ENCODE peak calls at places on chromosomes 7 and 10, in six cellular contexts. W, E, B, Y, A and I are unnamed samples. For H3K4me1, the result is how much of the 10 kb centered on the place peaks cover.

GRCh38 chr10:70475661-70476060 is 2.9 kb upstream of the PALD1 start:
- DNase-seq in Y (no peak), E (peak), W (no peak), B (no peak), A (no peak), I (no peak)

GRCh38 chr10:122441961-122442360 is 12.5 kb upstream of the ARMS2 start:
- DNase-seq in B (no peak), A (peak), Y (peak), E (peak), W (no peak), I (no peak)

GRCh38 chr7:132116369-132116768 is 459.9 kb downstream of the PLXNA4 start:
- DNase-seq in E (peak), W (no peak), A (no peak), B (no peak), Y (peak), I (no peak)

GRCh38 chr10:6061056-6061455 is 1.1 kb downstream of the IL2RA start:
- DNase-seq in E (no peak), W (no peak), B (no peak), Y (no peak), A (no peak), I (no peak)

GRCh38 chr10:114245128-114245791 is 6.2 kb downstream of the VWA2 start:
- DNase-seq in E (peak), A (no peak), B (no peak), W (no peak), Y (no peak), I (no peak)

GRCh38 chr7:69764071-69764470 is 165.8 kb downstream of the AUTS2 start:
- DNase-seq in W (no peak), E (no peak), A (no peak), Y (no peak), B (no peak), I (no peak)

GRCh38 chr7:135923700-135924261 is 53.4 kb downstream of the MTPN start:
- DNase-seq in A (peak), Y (peak), B (no peak), E (peak), W (no peak), I (no peak)

GRCh38 chr10:63921932-63922713 is 400.9 kb downstream of the REEP3 start:
- DNase-seq in B (no peak), A (no peak), W (no peak), E (no peak), Y (peak), I (no peak)

GRCh38 chr7:49174396-49174795 is 250.0 kb downstream of the CDC14C start:
- DNase-seq in A (no peak), E (peak), Y (no peak), B (no peak), W (no peak), I (no peak)

GRCh38 chr10:44316187-44316921 is 68.5 kb downstream of the CXCL12 start:
- DNase-seq in Y (peak), A (no peak), W (peak), E (no peak), B (peak), I (no peak)

GRCh38 chr7:132825932-132826480 is 249.7 kb upstream of the PLXNA4 start:
- DNase-seq in B (no peak), A (no peak), E (no peak), W (no peak), Y (no peak), I (no peak)

GRCh38 chr10:44859546-44860285 is 51.4 kb upstream of the TMEM72 start:
- DNase-seq in W (no peak), A (no peak), B (no peak), Y (no peak), E (no peak), I (no peak)

GRCh38 chr10:102782698-102783540 is 39.2 kb downstream of the WBP1L start:
- DNase-seq in B (no peak), A (peak), E (peak), W (no peak), Y (peak), I (peak)

GRCh38 chr7:142811154-142811737 is 40.5 kb downstream of the PRSS2 start:
- DNase-seq in E (peak), A (peak), Y (peak), W (peak), B (peak), I (no peak)

GRCh38 chr7:101804087-101804631 is 13.3 kb upstream of the CUX1 start:
- DNase-seq in Y (peak), A (no peak), B (peak), E (peak), W (peak), I (no peak)

GRCh38 chr10:93346060-93346459 is 136.1 kb downstream of the MYOF start:
- DNase-seq in E (no peak), W (no peak), A (no peak), B (no peak), Y (peak), I (no peak)

GRCh38 chr7:46432666-46433065 is 511.6 kb upstream of the IGFBP3 start:
- DNase-seq in E (peak), W (no peak), A (peak), B (no peak), Y (peak), I (no peak)

GRCh38 chr10:13816195-13816926 is 229.6 kb downstream of the PRPF18 start:
- DNase-seq in W (no peak), A (peak), E (peak), Y (peak), B (no peak), I (peak)

GRCh38 chr10:615583-616152 is 73.8 kb downstream of the DIP2C start:
- DNase-seq in E (peak), Y (peak), A (peak), B (no peak), W (no peak), I (no peak)

GRCh38 chr10:64115913-64116643 is 594.9 kb downstream of the REEP3 start:
- DNase-seq in B (peak), Y (peak), A (peak), E (no peak), W (no peak), I (peak)

GRCh38 chr7:66377045-66377444 is 171.9 kb downstream of the TPST1 start:
- DNase-seq in A (no peak), Y (no peak), B (no peak), E (no peak), W (no peak), I (no peak)

GRCh38 chr7:129401228-129401967 is 32.8 kb upstream of the STRIP2 start:
- DNase-seq in A (no peak), Y (peak), B (no peak), W (no peak), E (peak), I (no peak)

GRCh38 chr7:65907501-65908198 is 34.8 kb downstream of the VKORC1L1 start:
- DNase-seq in E (no peak), W (no peak), Y (no peak), A (no peak), B (peak), I (no peak)

GRCh38 chr7:77242535-77242934 is 42.9 kb upstream of the FGL2 start:
- DNase-seq in A (no peak), B (no peak), W (no peak), E (no peak), Y (no peak), I (no peak)

GRCh38 chr7:2211926-2212325 is 20.8 kb downstream of the MAD1L1 start:
- DNase-seq in E (no peak), W (no peak), A (no peak), Y (no peak), B (no peak), I (no peak)

GRCh38 chr7:108613147-108613948 is 43.7 kb downstream of the DNAJB9 start:
- DNase-seq in A (peak), E (peak), W (no peak), B (peak), Y (peak), I (no peak)

GRCh38 chr7:148914208-148914777 is 30.2 kb upstream of the EZH2 start:
- DNase-seq in Y (peak), E (peak), W (no peak), A (peak), B (no peak), I (no peak)

GRCh38 chr7:93977551-93977950 is 26.6 kb downstream of the BET1 start:
- DNase-seq in Y (no peak), E (no peak), A (no peak), W (no peak), B (no peak), I (no peak)

GRCh38 chr10:125578658-125579315 is 104.2 kb downstream of the TEX36 start:
- DNase-seq in Y (peak), A (no peak), B (no peak), E (no peak), W (no peak), I (no peak)

GRCh38 chr7:28375729-28376128 is 36.6 kb upstream of the CREB5 start:
- DNase-seq in B (no peak), W (no peak), A (no peak), Y (no peak), E (no peak), I (no peak)

GRCh38 chr10:107072786-107073185 is 91.7 kb downstream of the SORCS1 start:
- DNase-seq in W (no peak), Y (no peak), A (no peak), E (no peak), B (peak), I (no peak)

GRCh38 chr7:126716321-126716720 is 536.4 kb downstream of the GRM8 start:
- DNase-seq in A (no peak), Y (no peak), B (no peak), E (peak), W (no peak), I (no peak)

GRCh38 chr10:106436123-106436740 is 728.3 kb downstream of the SORCS1 start:
- DNase-seq in B (no peak), A (no peak), W (no peak), Y (peak), E (peak), I (no peak)

GRCh38 chr10:71459513-71459912 is 62.8 kb downstream of the CDH23 start:
- DNase-seq in B (peak), E (no peak), A (no peak), Y (no peak), W (no peak), I (no peak)

GRCh38 chr7:107044347-107045194 is at the start of gene PRKAR2B:
- DNase-seq in W (peak), A (peak), Y (peak), E (peak), B (peak), I (peak)

GRCh38 chr7:30764030-30764991 is 6.9 kb upstream of the MINDY4 start:
- DNase-seq in W (no peak), B (no peak), A (peak), E (no peak), Y (peak), I (no peak)

GRCh38 chr7:149764481-149765398 is 8.6 kb downstream of the ZNF467 start:
- DNase-seq in A (no peak), E (no peak), Y (no peak), W (no peak), B (peak), I (no peak)

GRCh38 chr7:79462334-79462733 is 8.9 kb upstream of the MAGI2 start:
- DNase-seq in W (no peak), A (no peak), E (no peak), B (no peak), Y (no peak), I (no peak)

GRCh38 chr7:99473315-99473596 is 566 bp downstream of the ZNF789 start:
- DNase-seq in W (no peak), E (peak), B (peak), A (peak), Y (peak), I (no peak)

GRCh38 chr10:127462643-127463295 is 86.3 kb upstream of the NPS start:
- DNase-seq in A (no peak), W (no peak), Y (no peak), E (peak), B (no peak), I (no peak)

GRCh38 chr10:74983383-74983782 is 128.1 kb upstream of the SAMD8 start:
- DNase-seq in Y (no peak), B (no peak), W (no peak), E (no peak), A (no peak), I (no peak)
- H3K4me1 ChIP-seq in Y (under half), B (under half), W (under half), E (under half), A (under half), I (under half)

GRCh38 chr10:121312582-121312981 is 285.7 kb downstream of the FGFR2 start:
- DNase-seq in Y (no peak), A (peak), B (no peak), W (no peak), E (peak), I (no peak)
- H3K27ac ChIP-seq in Y (no peak), A (no peak), B (no peak), W (no peak), E (peak), I (no peak)

GRCh38 chr10:132404911-132405462 is 8.0 kb downstream of the PWWP2B start:
- DNase-seq in E (no peak), W (no peak), A (no peak), B (peak), Y (no peak), I (no peak)
- H3K4me1 ChIP-seq in E (under half), W (under half), A (under half), B (under half), Y (under half), I (half or more)

DNA sequence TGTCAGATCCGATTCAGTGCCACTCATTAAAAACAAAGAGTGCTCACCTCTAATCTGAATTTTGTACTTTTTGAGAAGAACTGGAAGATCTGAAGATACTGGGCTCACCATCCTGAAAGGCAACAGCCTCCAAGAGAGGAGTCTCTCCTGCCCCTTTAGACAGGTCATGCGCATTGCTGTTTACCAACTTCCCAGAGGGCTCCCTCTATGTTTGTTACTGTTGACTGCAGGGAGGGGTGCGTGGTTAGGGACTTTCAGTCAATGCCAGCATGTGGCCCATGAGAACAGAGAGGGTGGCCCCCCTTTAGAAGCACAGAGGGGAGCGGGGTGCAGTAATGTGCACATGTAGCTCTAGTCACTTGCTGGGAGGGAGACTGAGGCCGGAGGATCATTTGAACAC is 33.1 kb upstream of the CABCOCO1 start:
- DNase-seq in Y (no peak), B (peak), A (no peak), E (no peak), W (no peak), I (no peak)
- H3K27ac ChIP-seq in Y (peak), B (no peak), A (no peak), E (no peak), W (no peak), I (no peak)

DNA sequence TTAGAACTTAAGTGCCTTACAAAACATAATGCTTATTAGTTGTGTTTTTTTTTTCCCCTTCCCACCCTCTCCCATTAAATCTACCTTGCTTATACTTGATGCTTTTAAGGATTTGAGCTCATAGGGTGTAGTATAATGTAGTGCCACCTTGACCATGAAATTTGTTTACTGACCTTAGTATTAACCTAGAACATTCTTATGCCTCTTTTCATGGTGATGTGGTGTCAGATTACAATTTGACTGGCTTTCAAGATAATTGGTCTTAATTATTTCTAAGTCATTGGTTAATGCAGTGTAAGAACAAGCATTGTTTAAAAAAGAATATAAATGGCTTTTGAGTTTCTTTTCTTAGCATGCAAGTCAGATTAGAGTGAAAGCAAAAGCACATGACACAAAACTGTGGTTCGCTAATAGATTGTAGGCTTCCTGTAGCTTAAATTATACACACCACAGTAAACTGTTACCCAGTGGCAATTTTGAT is 61.8 kb downstream of the ADD3 start:
- DNase-seq in E (no peak), B (peak), Y (no peak), W (no peak), A (no peak), I (no peak)
- H3K4me1 ChIP-seq in E (under half), B (under half), Y (under half), W (half or more), A (half or more), I (half or more)

GRCh38 chr10:103799341-103799740 is 56.0 kb downstream of the SH3PXD2A start:
- DNase-seq in B (no peak), A (no peak), Y (no peak), W (no peak), E (peak), I (no peak)

GRCh38 chr10:103802081-103802480 is 53.3 kb downstream of the SH3PXD2A start:
- DNase-seq in W (no peak), A (no peak), B (no peak), E (no peak), Y (no peak), I (no peak)

GRCh38 chr10:103800789-103801540 is 54.4 kb downstream of the SH3PXD2A start:
- DNase-seq in Y (peak), W (peak), B (no peak), E (peak), A (no peak), I (no peak)

GRCh38 chr10:103798511-103798910 is 56.9 kb downstream of the SH3PXD2A start:
- DNase-seq in Y (no peak), E (no peak), W (no peak), B (no peak), A (no peak), I (no peak)

DNA sequence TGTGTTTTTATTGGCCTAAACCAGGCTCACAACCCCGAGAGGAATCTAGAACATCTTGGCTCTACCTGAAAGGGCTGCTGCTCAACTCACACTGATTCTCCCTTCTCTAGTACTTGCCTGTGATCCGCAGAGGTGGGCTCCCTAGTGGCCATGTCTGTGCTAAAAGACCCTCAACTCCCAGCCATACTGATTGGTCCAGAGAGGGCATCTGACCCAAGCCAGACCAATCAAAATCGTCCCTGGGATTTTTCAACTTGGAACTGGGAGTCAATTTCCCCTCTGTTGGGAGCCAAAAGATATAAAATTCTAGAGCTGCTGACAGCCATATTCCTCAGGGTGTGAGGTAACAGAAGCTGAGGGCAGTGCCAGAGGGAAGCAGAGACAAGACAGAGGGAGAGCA is 55.3 kb downstream of the SH3PXD2A start:
- DNase-seq in B (no peak), Y (no peak), E (no peak), A (no peak), W (no peak), I (no peak)
- H3K27ac ChIP-seq in B (no peak), Y (no peak), E (peak), A (no peak), W (no peak), I (no peak)